ENCODE peak calls at places on chromosomes 11 and 22, in six cellular contexts. Z is H1, V is HCT116, H is GM12878, G is K562, S is HepG2. J is an unnamed sample.
A peak's percentile ranks its signal among the peaks of the same experiment; 100 is the strongest.

GRCh38 chr11:106276126-106276525 is 198.7 kb downstream of the AASDHPPT start:
- DNase-seq in Z (no peak), V (no peak), H (no peak), G (no peak), S (no peak), J (no peak)

GRCh38 chr11:2803186-2804057 is 82.2 kb downstream of the CDKN1C start:
- DNase-seq in Z (peak; percentile 46), V (no peak), H (no peak), G (no peak), S (no peak), J (no peak)

GRCh38 chr22:46405925-46406324 is 70.4 kb downstream of the TRMU start:
- DNase-seq in Z (no peak), V (no peak), H (no peak), G (no peak), S (no peak), J (no peak)

GRCh38 chr11:125088123-125088522 is 23.3 kb downstream of the TMEM218 start:
- DNase-seq in Z (no peak), V (no peak), H (no peak), G (no peak), S (no peak), J (no peak)

GRCh38 chr11:103904324-103904667 is 132.1 kb upstream of the DDI1 start:
- DNase-seq in Z (no peak), V (no peak), H (peak; percentile 73), G (no peak), S (no peak), J (no peak)

GRCh38 chr22:25348391-25348790 is 129.0 kb downstream of the CRYBB2 start:
- DNase-seq in Z (no peak), V (no peak), H (no peak), G (no peak), S (no peak), J (no peak)

GRCh38 chr11:28976801-28977145 is 868.6 kb downstream of the METTL15 start:
- DNase-seq in Z (no peak), V (no peak), H (no peak), G (no peak), S (no peak), J (no peak)

GRCh38 chr11:46183819-46184218 is 62.6 kb upstream of the PHF21A start:
- DNase-seq in Z (no peak), V (no peak), H (no peak), G (no peak), S (no peak), J (no peak)

GRCh38 chr11:124762077-124762623 is at the start of gene ESAM:
- DNase-seq in Z (peak; percentile 64), V (no peak), H (no peak), G (peak; percentile 93), S (no peak), J (no peak)

GRCh38 chr11:47257518-47258316 is at the start of gene NR1H3:
- DNase-seq in Z (peak; percentile 78), V (no peak), H (no peak), G (peak; percentile 93), S (peak; percentile 77), J (no peak)

GRCh38 chr11:44695169-44695833 is 31.5 kb upstream of the TSPAN18 start:
- DNase-seq in Z (no peak), V (no peak), H (no peak), G (no peak), S (no peak), J (no peak)

GRCh38 chr11:105923814-105924213 is 98.2 kb downstream of the MSANTD4 start:
- DNase-seq in Z (no peak), V (no peak), H (no peak), G (no peak), S (no peak), J (no peak)

GRCh38 chr11:14300661-14301304 is 58.2 kb downstream of the RRAS2 start:
- DNase-seq in Z (no peak), V (peak; percentile 42), H (no peak), G (peak; percentile 48), S (peak; percentile 59), J (peak; percentile 36)

GRCh38 chr11:46392421-46393230 is 1.1 kb upstream of the CHRM4 start:
- DNase-seq in Z (peak; percentile 97), V (no peak), H (no peak), G (peak; percentile 89), S (peak; percentile 66), J (peak; percentile 91)

GRCh38 chr22:30909306-30909705 is 59.3 kb downstream of the MORC2 start:
- DNase-seq in Z (no peak), V (no peak), H (no peak), G (no peak), S (no peak), J (no peak)

GRCh38 chr22:21791635-21792625 is 56.3 kb upstream of the YPEL1 start:
- DNase-seq in Z (no peak), V (no peak), H (peak; percentile 62), G (peak; percentile 96), S (no peak), J (no peak)

GRCh38 chr11:82675838-82676237 is 57.8 kb downstream of the FAM181B start:
- DNase-seq in Z (peak; percentile 50), V (no peak), H (no peak), G (no peak), S (no peak), J (peak; percentile 58)

GRCh38 chr11:73140213-73141030 is 1.7 kb downstream of the FCHSD2 start:
- DNase-seq in Z (peak; percentile 56), V (no peak), H (no peak), G (no peak), S (no peak), J (no peak)

GRCh38 chr11:133951484-133952198 is 5.1 kb downstream of the IGSF9B start:
- DNase-seq in Z (peak; percentile 71), V (no peak), H (no peak), G (no peak), S (no peak), J (no peak)

GRCh38 chr11:116651098-116651756 is 121.6 kb downstream of the BUD13 start:
- DNase-seq in Z (no peak), V (no peak), H (no peak), G (peak; percentile 31), S (no peak), J (no peak)

GRCh38 chr11:87596176-87596575 is 558.4 kb downstream of the TMEM135 start:
- DNase-seq in Z (no peak), V (no peak), H (no peak), G (no peak), S (no peak), J (no peak)

GRCh38 chr22:25566812-25567211 is 2.3 kb downstream of the GRK3 start:
- DNase-seq in Z (no peak), V (no peak), H (no peak), G (no peak), S (no peak), J (no peak)

GRCh38 chr22:35593071-35593884 is 23.9 kb downstream of the MB start:
- DNase-seq in Z (no peak), V (no peak), H (no peak), G (no peak), S (no peak), J (no peak)

GRCh38 chr11:33900159-33900855 is 8.4 kb upstream of the LMO2 start:
- DNase-seq in Z (no peak), V (no peak), H (no peak), G (no peak), S (no peak), J (no peak)
- TF ChIP-seq ZNF274 in Z (no peak), V (no peak), H (no peak), G (no peak), S (no peak), J (no peak)

GRCh38 chr22:37930952-37931440 is 22.4 kb downstream of the C22orf23 start:
- DNase-seq in Z (no peak), V (no peak), H (no peak), G (no peak), S (no peak), J (no peak)

GRCh38 chr22:37932821-37933578 is 20.4 kb downstream of the C22orf23 start:
- DNase-seq in Z (no peak), V (no peak), H (no peak), G (no peak), S (no peak), J (no peak)

GRCh38 chr22:37931893-37932389 is 21.5 kb downstream of the C22orf23 start:
- DNase-seq in Z (no peak), V (no peak), H (no peak), G (no peak), S (no peak), J (no peak)

GRCh38 chr22:37933711-37934376 is 19.6 kb downstream of the C22orf23 start:
- DNase-seq in Z (peak; percentile 98), V (peak; percentile 83), H (peak; percentile 28), G (peak; percentile 90), S (peak; percentile 83), J (peak; percentile 83)

GRCh38 chr22:37932401-37932800 is 21.0 kb downstream of the C22orf23 start:
- DNase-seq in Z (no peak), V (no peak), H (no peak), G (no peak), S (no peak), J (no peak)
- H3K4me1 ChIP-seq in Z (peaks cover 3% of the 10 kb centered on the region), V (peaks cover 13% of the 10 kb centered on the region), H (peaks cover 10% of the 10 kb centered on the region), G (peaks cover 26% of the 10 kb centered on the region), S (peaks cover 13% of the 10 kb centered on the region), J (peaks cover 5% of the 10 kb centered on the region)

DNA sequence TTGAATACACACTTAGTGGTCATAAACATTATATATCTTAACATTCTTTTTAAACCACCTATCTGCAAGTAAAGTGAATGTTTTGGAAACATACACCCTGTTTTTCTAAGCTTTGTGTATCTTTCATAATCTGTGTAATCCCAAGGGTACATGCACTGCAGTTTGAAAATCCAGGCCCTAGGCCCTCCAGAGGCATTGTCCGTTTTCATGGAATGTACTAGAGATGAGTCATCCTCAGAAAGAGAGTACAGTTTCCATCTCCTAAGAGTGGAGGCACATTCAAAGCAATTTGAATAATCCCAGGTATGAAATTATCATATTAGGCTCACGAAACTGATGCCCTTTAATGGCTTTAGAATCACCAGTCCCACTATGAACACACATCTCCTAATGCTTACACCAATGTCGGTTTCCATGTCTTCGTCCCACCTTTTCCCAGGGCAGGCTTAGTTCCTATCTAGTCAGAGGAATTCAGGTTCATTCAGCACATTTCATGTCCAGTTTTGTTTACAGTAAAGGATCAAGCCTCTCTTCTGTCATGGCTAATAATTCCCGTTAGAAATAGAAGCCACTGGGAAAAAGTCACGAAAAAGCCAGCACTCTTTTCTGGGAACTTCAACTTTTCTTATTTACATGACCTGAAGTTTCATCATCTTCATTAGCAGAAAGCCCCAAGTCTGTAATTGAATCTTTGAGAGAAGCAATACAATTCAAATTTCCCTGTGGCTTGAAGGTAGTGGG is 39.5 kb upstream of the CD44 start:
- DNase-seq in Z (no peak), V (no peak), H (no peak), G (no peak), S (no peak), J (no peak)
- TF ChIP-seq YY1 in Z (no peak), V (no peak), H (no peak), G (no peak), S (no peak), J (no peak)

GRCh38 chr11:12556155-12556554 is 118.1 kb upstream of the TEAD1 start:
- DNase-seq in Z (peak; percentile 47), V (no peak), H (no peak), G (no peak), S (no peak), J (no peak)

GRCh38 chr11:12556788-12557384 is 117.3 kb upstream of the TEAD1 start:
- DNase-seq in Z (peak; percentile 51), V (peak; percentile 12), H (no peak), G (no peak), S (peak; percentile 39), J (peak; percentile 72)

GRCh38 chr11:12554122-12554521 is 120.1 kb upstream of the TEAD1 start:
- DNase-seq in Z (no peak), V (no peak), H (no peak), G (no peak), S (no peak), J (no peak)

GRCh38 chr11:12547953-12548650 is 126.1 kb upstream of the TEAD1 start:
- DNase-seq in Z (no peak), V (no peak), H (no peak), G (no peak), S (no peak), J (no peak)

GRCh38 chr11:12552677-12553076 is 121.5 kb upstream of the TEAD1 start:
- DNase-seq in Z (no peak), V (no peak), H (no peak), G (no peak), S (no peak), J (no peak)
- TF ChIP-seq ZNF274 in Z (no peak), V (no peak), H (no peak), G (no peak), S (no peak), J (no peak)